ENCODE peak calls at places on chromosomes 6 and 20, in eight cellular contexts. J is IMR-90, K is A549, G is WTC11, E is K562, F is GM12878, M is HepG2, C is SK-N-SH. U is an unnamed sample.

GRCh38 chr6:3990692-3991491 is 88.0 kb downstream of the FAM217A start:
- DNase-seq in F (no peak), E (peak), K (peak), C (peak), G (peak), M (peak), J (peak), U (peak)

GRCh38 chr6:43625393-43625992 is 3.6 kb downstream of the GTPBP2 start:
- DNase-seq in J (no peak), M (no peak), G (no peak), F (no peak), E (no peak), K (no peak), C (no peak), U (no peak)

GRCh38 chr6:83169096-83169495 is 24.0 kb downstream of the PGM3 start:
- DNase-seq in K (no peak), J (no peak), G (no peak), F (no peak), C (no peak), M (no peak), E (no peak), U (no peak)

GRCh38 chr6:82015526-82015925 is 232.0 kb downstream of the IBTK start:
- DNase-seq in M (peak), F (no peak), J (no peak), G (no peak), C (no peak), E (no peak), K (no peak), U (no peak)

GRCh38 chr6:165910184-165910583 is 247.1 kb upstream of the PDE10A start:
- DNase-seq in C (no peak), K (no peak), G (no peak), J (peak), E (no peak), F (no peak), M (no peak), U (no peak)

GRCh38 chr20:44990425-44990824 is 24.1 kb downstream of the STK4 start:
- DNase-seq in F (no peak), G (no peak), E (peak), K (no peak), C (no peak), M (no peak), J (no peak), U (no peak)

GRCh38 chr6:114024746-114025145 is 53.8 kb upstream of the HDAC2 start:
- DNase-seq in C (no peak), M (no peak), J (peak), G (no peak), K (no peak), E (no peak), F (no peak), U (no peak)

GRCh38 chr6:155100087-155100486 is 105.0 kb downstream of the TIAM2 start:
- DNase-seq in E (no peak), C (no peak), G (no peak), K (no peak), M (no peak), F (no peak), J (peak), U (no peak)

GRCh38 chr20:36779656-36780025 is 6.1 kb upstream of the DSN1 start:
- DNase-seq in K (no peak), G (peak), C (no peak), M (no peak), E (no peak), F (no peak), J (no peak), U (no peak)

GRCh38 chr20:50659975-50660670 is 31.2 kb downstream of the RIPOR3 start:
- DNase-seq in F (no peak), G (no peak), C (no peak), J (no peak), E (no peak), K (no peak), M (no peak), U (no peak)

GRCh38 chr20:36175475-36175995 is 21.0 kb downstream of the EPB41L1 start:
- DNase-seq in G (no peak), J (no peak), F (no peak), M (no peak), K (no peak), E (no peak), C (no peak), U (no peak)

GRCh38 chr20:63102720-63103375 is 96.1 kb upstream of the BHLHE23 start:
- DNase-seq in C (peak), G (peak), K (peak), E (no peak), J (peak), F (no peak), M (no peak), U (no peak)

GRCh38 chr6:122530440-122531046 is 58.9 kb upstream of the SERINC1 start:
- DNase-seq in K (peak), M (peak), E (peak), J (peak), G (peak), C (peak), F (peak), U (peak)

GRCh38 chr20:37194616-37195015 is 15.3 kb upstream of the MROH8 start:
- DNase-seq in G (no peak), F (no peak), J (no peak), C (no peak), M (no peak), E (no peak), K (no peak), U (no peak)

GRCh38 chr20:54711061-54711460 is 235.7 kb downstream of the DOK5 start:
- DNase-seq in M (no peak), F (no peak), G (no peak), K (no peak), E (no peak), J (no peak), C (no peak), U (no peak)

GRCh38 chr6:152673233-152673632 is 24.5 kb upstream of the MYCT1 start:
- DNase-seq in E (no peak), F (no peak), J (peak), C (no peak), K (no peak), M (no peak), G (no peak), U (no peak)

GRCh38 chr20:32466739-32467505 is 108.8 kb downstream of the ASXL1 start:
- DNase-seq in F (no peak), K (no peak), C (no peak), M (no peak), J (no peak), E (no peak), G (no peak), U (no peak)

GRCh38 chr20:37524859-37525708 is 2.6 kb downstream of the BLCAP start:
- DNase-seq in E (no peak), M (no peak), K (no peak), F (no peak), C (no peak), G (no peak), J (peak), U (no peak)

GRCh38 chr6:152380993-152381898 is 255.9 kb downstream of the SYNE1 start:
- DNase-seq in K (peak), G (no peak), E (no peak), M (peak), J (peak), F (no peak), C (peak), U (no peak)

GRCh38 chr20:45269754-45270270 is 15.4 kb upstream of the SLPI start:
- DNase-seq in C (no peak), M (no peak), G (no peak), J (no peak), K (no peak), F (no peak), E (no peak), U (no peak)

GRCh38 chr6:82786251-82786650 is 279.4 kb downstream of the UBE3D start:
- DNase-seq in K (no peak), M (no peak), C (no peak), J (no peak), F (no peak), G (no peak), E (no peak), U (no peak)

GRCh38 chr20:62712606-62713005 is 4.0 kb downstream of the NTSR1 start:
- DNase-seq in E (no peak), C (no peak), G (no peak), F (no peak), K (no peak), M (no peak), J (no peak), U (no peak)

GRCh38 chr20:37345339-37346231 is at the start of gene SRC:
- DNase-seq in J (peak), K (peak), F (no peak), C (peak), E (peak), M (peak), G (peak), U (peak)

GRCh38 chr6:28944412-28945006 is 20.7 kb upstream of the TRIM27 start:
- DNase-seq in E (peak), J (peak), G (peak), K (peak), M (peak), F (peak), C (peak), U (peak)

GRCh38 chr20:44582321-44583025 is at the start of gene PKIG:
- DNase-seq in J (peak), G (no peak), F (no peak), K (no peak), C (no peak), M (no peak), E (no peak), U (no peak)

GRCh38 chr20:47133809-47134456 is 222.6 kb downstream of the ZMYND8 start:
- DNase-seq in C (no peak), E (no peak), F (no peak), J (peak), G (no peak), K (peak), M (no peak), U (no peak)

GRCh38 chr6:111357680-111358079 is 125.3 kb downstream of the REV3L start:
- DNase-seq in J (no peak), K (no peak), C (no peak), F (no peak), M (no peak), E (no peak), G (no peak), U (no peak)

GRCh38 chr6:116512155-116512559 is 718 bp downstream of the CALHM5 start:
- DNase-seq in C (no peak), J (no peak), E (no peak), M (no peak), G (no peak), K (no peak), F (no peak), U (no peak)

GRCh38 chr20:13449868-13450441 is 188.8 kb downstream of the TASP1 start:
- DNase-seq in C (no peak), J (peak), F (no peak), M (no peak), E (no peak), K (no peak), G (no peak), U (no peak)

GRCh38 chr6:56370127-56370540 is 122.8 kb upstream of the COL21A1 start:
- DNase-seq in G (peak), M (peak), J (no peak), E (peak), F (no peak), K (peak), C (peak), U (no peak)

GRCh38 chr6:56368484-56368883 is 121.1 kb upstream of the COL21A1 start:
- DNase-seq in M (peak), G (no peak), C (no peak), F (no peak), K (no peak), E (no peak), J (no peak), U (no peak)

GRCh38 chr6:56374841-56375369 is 127.5 kb upstream of the COL21A1 start:
- DNase-seq in K (no peak), C (no peak), J (peak), E (no peak), F (no peak), G (no peak), M (no peak), U (no peak)

GRCh38 chr6:56372621-56373020 is 125.2 kb upstream of the COL21A1 start:
- DNase-seq in J (peak), K (no peak), E (no peak), F (no peak), G (no peak), M (no peak), C (no peak), U (no peak)

DNA sequence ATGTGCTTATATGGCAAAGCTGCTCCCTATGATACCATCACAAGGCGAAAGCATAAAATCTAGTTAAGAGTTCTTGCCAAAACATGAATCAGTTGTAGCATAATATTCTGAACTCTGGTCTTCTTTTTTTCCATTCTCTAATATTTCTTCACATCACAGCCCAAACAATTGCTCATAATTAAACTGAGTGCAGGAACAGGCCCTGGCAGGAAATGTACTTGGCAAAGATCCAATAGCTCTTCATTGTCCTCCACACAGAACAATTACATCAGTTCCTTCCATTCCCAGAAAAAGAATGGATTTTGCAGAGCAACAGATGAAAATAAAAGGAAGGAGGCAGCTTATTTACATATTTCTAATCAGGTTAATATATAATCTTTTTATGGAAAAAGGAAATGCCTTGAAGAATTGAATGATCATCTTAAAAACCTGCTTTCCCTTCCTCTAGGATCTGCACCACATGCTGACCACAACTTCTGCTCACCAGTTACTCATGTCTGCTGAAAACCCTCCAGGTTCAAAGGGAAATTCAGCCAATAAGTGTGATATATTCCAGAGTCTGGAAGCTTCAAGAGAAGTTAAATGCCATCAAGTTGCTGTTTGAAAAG is 123.3 kb upstream of the COL21A1 start:
- DNase-seq in E (no peak), G (no peak), F (peak), C (peak), M (peak), K (peak), J (peak), U (no peak)
- TF ChIP-seq USF2 in E (no peak), G (no peak), F (no peak), C (no peak), M (no peak), K (no peak), J (no peak), U (no peak)

GRCh38 chr6:167558213-167558869 is 233.5 kb downstream of the TTLL2 start:
- DNase-seq in C (no peak), G (no peak), F (no peak), J (no peak), E (no peak), M (no peak), K (peak), U (no peak)

GRCh38 chr6:167564416-167565250 is 239.7 kb downstream of the TTLL2 start:
- DNase-seq in C (no peak), G (no peak), K (no peak), M (no peak), J (no peak), E (no peak), F (no peak), U (no peak)

GRCh38 chr6:167565388-167565787 is 240.5 kb downstream of the TTLL2 start:
- DNase-seq in K (no peak), C (no peak), J (no peak), F (no peak), G (no peak), M (no peak), E (no peak), U (no peak)

GRCh38 chr6:167559675-167560479 is 235.0 kb downstream of the TTLL2 start:
- DNase-seq in E (no peak), K (peak), G (no peak), C (no peak), F (no peak), J (no peak), M (peak), U (no peak)

GRCh38 chr6:167560673-167561569 is 236.0 kb downstream of the TTLL2 start:
- DNase-seq in F (no peak), E (no peak), J (no peak), G (no peak), M (no peak), K (no peak), C (no peak), U (no peak)
- TF ChIP-seq USF2 in F (no peak), E (no peak), J (no peak), G (no peak), M (no peak), K (no peak), C (no peak), U (no peak)

GRCh38 chr6:35319346-35320030 is 21.9 kb downstream of the DEF6 start:
- DNase-seq in E (no peak), C (peak), F (no peak), K (no peak), J (no peak), M (no peak), G (no peak), U (no peak)

GRCh38 chr6:35318845-35319220 is 21.2 kb downstream of the DEF6 start:
- DNase-seq in C (no peak), F (no peak), G (no peak), K (no peak), J (no peak), E (no peak), M (peak), U (no peak)

GRCh38 chr6:35320031-35320410 is 22.3 kb upstream of the PPARD start:
- DNase-seq in J (no peak), C (peak), M (no peak), K (no peak), E (no peak), F (no peak), G (no peak), U (no peak)

GRCh38 chr6:35317483-35318199 is 20.0 kb downstream of the DEF6 start:
- DNase-seq in C (no peak), G (no peak), F (no peak), J (no peak), K (no peak), M (no peak), E (no peak), U (no peak)

GRCh38 chr6:35318200-35318844 is 20.7 kb downstream of the DEF6 start:
- DNase-seq in K (peak), E (peak), C (peak), G (peak), J (peak), F (no peak), M (peak), U (peak)
- TF ChIP-seq USF2 in K (no peak), E (no peak), C (no peak), G (no peak), J (no peak), F (no peak), M (no peak), U (no peak)

DNA sequence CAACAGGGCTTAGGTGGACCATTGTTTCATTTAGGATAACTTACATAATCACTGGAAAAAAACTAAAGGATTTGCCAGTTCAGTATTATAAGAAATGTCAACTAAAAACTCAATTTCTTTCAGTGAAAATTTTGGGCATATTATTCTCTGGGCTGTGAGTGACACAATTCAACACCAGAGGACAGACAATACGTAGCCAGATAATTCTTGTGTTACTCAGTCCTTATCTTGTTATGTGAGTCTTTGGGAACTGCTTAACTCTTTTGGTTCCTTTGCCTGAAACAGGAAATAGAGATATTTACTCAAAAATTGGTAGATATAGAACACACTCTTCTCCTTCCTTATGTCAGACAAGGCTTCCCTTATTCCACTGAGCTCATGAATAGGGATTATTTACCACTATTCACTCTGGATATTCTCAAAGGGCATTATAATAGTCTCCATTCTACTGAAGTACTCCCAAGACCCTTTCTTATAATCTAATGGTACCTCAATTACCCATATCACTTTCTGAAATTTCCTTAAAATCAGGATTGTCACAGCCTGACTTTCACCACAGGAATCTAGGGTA is 4.9 kb upstream of the BEND6 start:
- DNase-seq in G (no peak), J (peak), F (no peak), E (no peak), M (no peak), C (no peak), K (no peak), U (no peak)
- TF ChIP-seq USF2 in G (no peak), J (no peak), F (no peak), E (no peak), M (no peak), C (no peak), K (no peak), U (no peak)

DNA sequence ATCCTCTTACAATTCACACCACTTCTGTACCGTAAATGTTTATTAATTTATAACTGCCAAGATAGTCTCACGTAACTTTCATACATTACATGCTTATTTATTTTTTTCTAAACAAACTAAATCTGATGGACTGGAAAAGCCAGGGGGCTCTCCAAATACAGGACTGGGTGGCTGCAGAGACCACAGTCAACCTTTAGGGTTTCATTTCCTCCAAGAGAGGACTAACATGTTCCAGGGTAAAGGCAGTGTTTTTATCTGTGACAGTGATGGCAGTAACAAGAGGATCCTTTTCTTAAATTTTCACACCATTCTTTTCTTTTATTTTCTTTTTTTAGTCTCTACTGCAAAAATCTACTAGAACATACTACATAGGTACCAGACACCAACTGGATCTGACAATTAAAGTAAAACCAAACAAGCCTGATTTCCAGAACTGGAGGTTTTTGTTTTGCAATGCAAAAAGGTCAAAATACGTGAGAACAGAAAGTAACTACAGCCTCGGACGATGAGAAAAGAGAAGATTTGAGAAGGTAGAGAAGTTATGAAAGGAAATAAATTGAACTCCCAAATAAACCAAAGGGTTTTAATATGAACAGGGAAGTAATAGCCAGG is 1.2 kb downstream of the LMBRD1 start:
- DNase-seq in F (no peak), E (peak), J (no peak), C (peak), K (no peak), G (no peak), M (no peak), U (no peak)
- TF ChIP-seq USF2 in F (no peak), E (no peak), J (no peak), C (no peak), K (no peak), G (no peak), M (no peak), U (no peak)

GRCh38 chr6:37058084-37058586 is 52.7 kb downstream of the FGD2 start:
- DNase-seq in C (no peak), K (peak), M (no peak), E (peak), J (peak), F (no peak), G (no peak), U (no peak)

GRCh38 chr6:37060195-37060559 is 54.7 kb downstream of the FGD2 start:
- DNase-seq in K (no peak), G (no peak), C (no peak), E (no peak), J (no peak), M (no peak), F (no peak), U (no peak)

GRCh38 chr6:37057678-37058077 is 52.2 kb downstream of the FGD2 start:
- DNase-seq in F (no peak), J (no peak), K (no peak), G (no peak), C (no peak), E (no peak), M (no peak), U (no peak)

GRCh38 chr6:37059344-37060194 is 54.1 kb downstream of the FGD2 start:
- DNase-seq in G (peak), M (peak), F (no peak), E (peak), J (peak), C (no peak), K (peak), U (no peak)

GRCh38 chr6:37061157-37061804 is 55.8 kb downstream of the FGD2 start:
- DNase-seq in M (no peak), F (no peak), J (no peak), K (no peak), C (peak), E (no peak), G (no peak), U (no peak)
- TF ChIP-seq USF2 in M (no peak), F (no peak), J (no peak), K (no peak), C (peak), E (peak), G (no peak), U (no peak)

U was measured in H1.